ENCODE peak calls at places on chromosomes 6 and 20, in five cellular contexts. E is mucosa of descending colon, J is Peyer's patch, F is small intestine, N is colonic mucosa. K is an unnamed sample.

GRCh38 chr6:431504-431903 is 40.0 kb downstream of the IRF4 start:
- DNase-seq in J (no peak), E (no peak), F (no peak), N (no peak), K (no peak)

GRCh38 chr20:15036938-15037337 is 699.5 kb upstream of the FLRT3 start:
- DNase-seq in J (no peak), F (no peak), N (no peak), E (no peak), K (no peak)

GRCh38 chr6:144467153-144467762 is 182.1 kb downstream of the UTRN start:
- DNase-seq in F (no peak), N (no peak), E (no peak), J (no peak), K (no peak)

GRCh38 chr20:19628570-19629134 is 129.4 kb upstream of the RIN2 start:
- DNase-seq in J (no peak), E (peak; percentile 92), F (peak; percentile 79), N (peak; percentile 88), K (peak; percentile 50)

GRCh38 chr6:2524090-2524489 is 226.6 kb downstream of the MYLK4 start:
- DNase-seq in F (peak; percentile 44), E (no peak), J (no peak), N (no peak), K (no peak)

GRCh38 chr20:39190666-39191570 is 228.8 kb downstream of the DHX35 start:
- DNase-seq in N (no peak), E (no peak), J (no peak), F (no peak), K (no peak)

GRCh38 chr6:3026811-3027626 is 27.3 kb downstream of the NQO2 start:
- DNase-seq in J (no peak), E (no peak), F (peak; percentile 20), N (no peak), K (no peak)

GRCh38 chr20:47330933-47331708 is 25.4 kb downstream of the ZMYND8 start:
- DNase-seq in J (peak; percentile 59), E (peak; percentile 44), F (peak; percentile 92), N (peak; percentile 37), K (no peak)

GRCh38 chr6:144607998-144608736 is 323.0 kb downstream of the UTRN start:
- DNase-seq in J (no peak), F (no peak), E (peak; percentile 19), N (no peak), K (no peak)

GRCh38 chr6:17045581-17046322 is 56.1 kb upstream of the STMND1 start:
- DNase-seq in J (no peak), E (peak; percentile 6), N (no peak), F (no peak), K (no peak)

GRCh38 chr20:46709459-46710148 is at the start of gene SLC2A10:
- DNase-seq in E (peak; percentile 67), N (peak; percentile 73), J (peak; percentile 70), F (no peak), K (peak; percentile 72)

GRCh38 chr20:11686900-11687543 is 230.7 kb upstream of the BTBD3 start:
- DNase-seq in E (peak; percentile 35), J (peak; percentile 50), F (peak; percentile 11), N (peak; percentile 34), K (no peak)

GRCh38 chr6:148500402-148500801 is 157.8 kb downstream of the SASH1 start:
- DNase-seq in F (no peak), E (no peak), N (no peak), J (no peak), K (no peak)

GRCh38 chr20:59836768-59837167 is 96.7 kb downstream of the SYCP2 start:
- DNase-seq in N (no peak), J (no peak), F (peak; percentile 74), E (peak; percentile 36), K (no peak)

GRCh38 chr6:87917861-87918260 is 129.8 kb upstream of the SPACA1 start:
- DNase-seq in N (no peak), J (no peak), E (no peak), F (no peak), K (no peak)

GRCh38 chr6:133502451-133503259 is 261.5 kb downstream of the EYA4 start:
- DNase-seq in E (no peak), F (no peak), N (no peak), J (no peak), K (no peak)

GRCh38 chr20:57439432-57439831 is 48.2 kb downstream of the RBM38 start:
- DNase-seq in J (no peak), F (no peak), N (peak; percentile 61), E (peak; percentile 68), K (peak; percentile 79)

GRCh38 chr6:135675026-135675425 is 176.5 kb upstream of the PDE7B start:
- DNase-seq in J (no peak), F (no peak), N (no peak), E (no peak), K (no peak)

GRCh38 chr20:61763740-61764400 is 301.8 kb downstream of the TAF4 start:
- DNase-seq in E (no peak), J (peak; percentile 15), N (no peak), F (no peak), K (no peak)

GRCh38 chr20:51500936-51501335 is 41.6 kb downstream of the NFATC2 start:
- DNase-seq in N (no peak), F (peak; percentile 29), E (no peak), J (no peak), K (no peak)

GRCh38 chr6:143822584-143823024 is 20.5 kb upstream of the LTV1 start:
- DNase-seq in N (no peak), E (no peak), F (no peak), J (no peak), K (no peak)

GRCh38 chr6:119598883-119599282 is 249.3 kb upstream of the MAN1A1 start:
- DNase-seq in F (no peak), J (no peak), N (no peak), E (no peak), K (no peak)

GRCh38 chr20:15700147-15700765 is 873.0 kb downstream of the KIF16B start:
- DNase-seq in J (no peak), N (no peak), F (no peak), E (no peak), K (no peak)

GRCh38 chr6:4584801-4585200 is 191.4 kb upstream of the CDYL start:
- DNase-seq in N (no peak), F (no peak), J (no peak), E (no peak), K (no peak)

GRCh38 chr20:53547664-53548239 is 45.9 kb downstream of the ZNF217 start:
- DNase-seq in E (peak; percentile 60), J (no peak), F (peak; percentile 62), N (peak; percentile 46), K (no peak)

GRCh38 chr6:39550191-39550590 is 175.0 kb downstream of the KIF6 start:
- DNase-seq in E (no peak), F (no peak), J (no peak), N (no peak), K (no peak)

GRCh38 chr6:86017236-86017635 is 374.6 kb upstream of the SYNCRIP start:
- DNase-seq in N (no peak), E (no peak), J (no peak), F (no peak), K (no peak)

GRCh38 chr6:14059791-14060436 is 57.7 kb upstream of the CD83 start:
- DNase-seq in E (peak; percentile 13), F (peak; percentile 68), J (peak; percentile 55), N (no peak), K (peak; percentile 39)
- H3K4me3 ChIP-seq in E (no peak overlapping the region), F (no peak overlapping the region), J (no peak overlapping the region), N (no peak overlapping the region), K (no peak overlapping the region)

GRCh38 chr6:30610065-30610464 is 7.0 kb downstream of the PPP1R10 start:
- DNase-seq in F (no peak), E (no peak), N (no peak), J (no peak), K (no peak)
- H3K4me1 ChIP-seq in F (no peaks in the 10 kb centered on the region), E (peaks cover 26% of the 10 kb centered on the region), N (peaks cover 4% of the 10 kb centered on the region), J (peaks cover 33% of the 10 kb centered on the region), K (peaks cover 54% of the 10 kb centered on the region)

GRCh38 chr6:56852249-56852606 is 102.7 kb upstream of the BEND6 start:
- DNase-seq in J (no peak), F (no peak), E (no peak), N (no peak), K (no peak)
- H3K4me3 ChIP-seq in J (no peak overlapping the region), F (no peak overlapping the region), E (no peak overlapping the region), N (no peak overlapping the region), K (no peak overlapping the region)

GRCh38 chr6:52577778-52578473 is 1.1 kb upstream of the TRAM2 start:
- DNase-seq in E (no peak), F (peak; percentile 52), J (no peak), N (no peak), K (no peak)
- H3K4me1 ChIP-seq in E (peaks cover 22% of the 10 kb centered on the region), F (peaks cover 3% of the 10 kb centered on the region), J (peaks cover 34% of the 10 kb centered on the region), N (peaks cover 3% of the 10 kb centered on the region), K (peaks cover 46% of the 10 kb centered on the region)

DNA sequence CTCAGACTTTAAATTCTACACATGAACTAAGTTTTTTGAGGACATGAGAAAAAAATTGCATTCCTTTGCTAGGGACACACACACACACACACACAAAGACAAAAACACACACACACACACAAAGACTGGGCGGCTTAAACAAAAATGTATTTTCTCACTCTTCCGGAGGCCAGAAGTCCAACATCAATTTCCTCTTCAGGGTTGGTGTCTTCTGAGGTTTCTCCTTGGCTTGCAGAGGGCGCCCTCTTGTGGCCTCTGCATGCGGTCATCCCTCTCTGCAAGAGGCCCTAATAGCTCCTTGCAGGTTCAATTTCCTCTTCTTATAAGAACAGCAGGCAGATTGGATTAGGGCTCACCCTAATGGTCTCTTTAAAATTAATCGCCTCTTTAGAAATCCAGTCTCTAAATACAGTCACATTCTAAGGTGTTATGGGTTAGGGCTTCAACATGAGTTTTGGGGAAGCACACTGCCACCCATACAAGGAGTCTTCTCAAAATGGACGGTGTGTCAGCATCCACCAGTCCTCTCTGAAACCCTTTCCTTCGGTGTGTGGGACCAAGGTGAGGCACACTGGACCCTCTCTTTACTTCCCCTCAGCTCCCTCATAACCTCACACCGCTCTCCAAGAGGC is 61.4 kb downstream of the GPR6 start:
- DNase-seq in E (peak; percentile 92), J (peak; percentile 87), N (peak; percentile 91), F (peak; percentile 94), K (peak; percentile 82)
- H3K4me3 ChIP-seq in E (no peak overlapping the region), J (peak overlapping the region; percentile 47), N (peak overlapping the region; percentile 40), F (no peak overlapping the region), K (peak overlapping the region; percentile 48)

GRCh38 chr6:157761331-157761921 is 61.6 kb upstream of the SNX9 start:
- DNase-seq in E (no peak), N (no peak), J (no peak), F (peak; percentile 37), K (no peak)
- H3K4me1 ChIP-seq in E (peaks cover 29% of the 10 kb centered on the region), N (peaks cover 11% of the 10 kb centered on the region), J (peaks cover 56% of the 10 kb centered on the region), F (peaks cover 20% of the 10 kb centered on the region), K (peaks cover 52% of the 10 kb centered on the region)

GRCh38 chr6:166112580-166112979 is 55.1 kb downstream of the TBXT start:
- DNase-seq in F (peak; percentile 10), E (no peak), J (no peak), N (no peak), K (no peak)
- H3K4me3 ChIP-seq in F (no peak overlapping the region), E (no peak overlapping the region), J (no peak overlapping the region), N (no peak overlapping the region), K (no peak overlapping the region)

K was measured in heart right ventricle.